ENCODE peak calls at places on chromosomes 6 and 20, in eight cellular contexts. X is left lung; T is lower lobe of right lung; V is OCI-M1; W is type B pancreatic cell; M is naive B cell; E is upper lobe of right lung; A is activated T-cell treated with anti-CD3 and anti-CD28 coated beads, Interleukin-2, amount 50 U/mL, for 1 hour. Z is an unnamed sample.
A peak's percentile ranks its signal among the peaks of the same experiment; 100 is the strongest.

GRCh38 chr6:64409948-64410347 is 774.3 kb downstream of the PHF3 start:
- DNase-seq in X (no peak), T (no peak), V (no peak), W (no peak), M (no peak), E (no peak), A (no peak), Z (no peak)

GRCh38 chr6:141413196-141413595 is 719.5 kb upstream of the GJE1 start:
- DNase-seq in X (no peak), T (no peak), V (no peak), W (no peak), M (no peak), E (no peak), A (no peak), Z (no peak)

GRCh38 chr20:44990425-44990824 is 24.1 kb downstream of the STK4 start:
- DNase-seq in X (no peak), T (no peak), V (peak; percentile 45), W (no peak), M (no peak), E (no peak), A (no peak), Z (peak; percentile 44)

GRCh38 chr20:50015993-50016770 is 33.4 kb downstream of the SNAI1 start:
- DNase-seq in X (no peak), T (no peak), V (no peak), W (no peak), M (no peak), E (no peak), A (no peak), Z (no peak)

GRCh38 chr20:37933797-37934633 is 31.1 kb downstream of the VSTM2L start:
- DNase-seq in X (no peak), T (no peak), V (no peak), W (no peak), M (no peak), E (no peak), A (no peak), Z (no peak)

GRCh38 chr6:107122748-107123147 is 7.4 kb upstream of the BEND3 start:
- DNase-seq in X (no peak), T (no peak), V (no peak), W (no peak), M (peak; percentile 6), E (no peak), A (no peak), Z (no peak)

GRCh38 chr6:106527979-106528378 is 101.3 kb downstream of the RTN4IP1 start:
- DNase-seq in X (no peak), T (no peak), V (no peak), W (no peak), M (no peak), E (no peak), A (no peak), Z (no peak)

GRCh38 chr6:85923013-85923430 is 280.3 kb upstream of the SYNCRIP start:
- DNase-seq in X (no peak), T (no peak), V (peak; percentile 85), W (no peak), M (no peak), E (no peak), A (no peak), Z (peak; percentile 74)

GRCh38 chr20:54219751-54220426 is 12.0 kb downstream of the PFDN4 start:
- DNase-seq in X (no peak), T (no peak), V (peak; percentile 48), W (no peak), M (no peak), E (no peak), A (no peak), Z (peak; percentile 31)

GRCh38 chr6:169190144-169190584 is 63.5 kb downstream of the THBS2 start:
- DNase-seq in X (peak; percentile 74), T (no peak), V (no peak), W (no peak), M (no peak), E (no peak), A (no peak), Z (no peak)

GRCh38 chr20:7459123-7459522 is 481.1 kb downstream of the HAO1 start:
- DNase-seq in X (no peak), T (no peak), V (peak; percentile 4), W (no peak), M (no peak), E (no peak), A (no peak), Z (no peak)

Z was measured in NB4.